ENCODE peak calls at places on chromosomes 4 and X, in six cellular contexts. O, Y, C, Q, J and K are unnamed samples.

GRCh38 chr4:40933272-40934053 is 183.7 kb downstream of the NSUN7 start:
- DNase-seq in O (no peak), Y (no peak), C (no peak), Q (no peak), J (no peak), K (no peak)

GRCh38 chrX:38985375-38985774 is 184.1 kb downstream of the MID1IP1 start:
- DNase-seq in O (peak), Y (no peak), C (no peak), Q (no peak), J (no peak), K (peak)

GRCh38 chr4:124890522-124890921 is 178.0 kb upstream of the ANKRD50 start:
- DNase-seq in O (peak), Y (no peak), C (peak), Q (no peak), J (no peak), K (peak)

GRCh38 chrX:19879742-19880378 is 7.5 kb downstream of the SH3KBP1 start:
- DNase-seq in O (no peak), Y (no peak), C (no peak), Q (no peak), J (no peak), K (no peak)

GRCh38 chr4:165324918-165325304 is 2.6 kb upstream of the MSMO1 start:
- DNase-seq in O (no peak), Y (no peak), C (no peak), Q (no peak), J (no peak), K (no peak)

GRCh38 chr4:8285976-8286718 is 16.6 kb downstream of the HTRA3 start:
- DNase-seq in O (no peak), Y (no peak), C (no peak), Q (no peak), J (no peak), K (no peak)

GRCh38 chr4:42420120-42420519 is 22.8 kb downstream of the SHISA3 start:
- DNase-seq in O (no peak), Y (no peak), C (no peak), Q (no peak), J (no peak), K (no peak)

GRCh38 chrX:133364201-133364600 is 51.1 kb downstream of the GPC4 start:
- DNase-seq in O (no peak), Y (no peak), C (no peak), Q (no peak), J (no peak), K (no peak)

GRCh38 chrX:23782455-23782854 is 518 bp upstream of the SAT1 start:
- DNase-seq in O (no peak), Y (no peak), C (no peak), Q (no peak), J (no peak), K (no peak)

GRCh38 chrX:92232182-92232581 is 453.0 kb downstream of the PCDH11X start:
- DNase-seq in O (no peak), Y (no peak), C (peak), Q (no peak), J (no peak), K (no peak)

GRCh38 chrX:86194758-86195157 is 46.5 kb downstream of the DACH2 start:
- DNase-seq in O (no peak), Y (no peak), C (no peak), Q (no peak), J (no peak), K (no peak)

GRCh38 chr4:146334862-146335449 is 120.6 kb downstream of the REELD1 start:
- DNase-seq in O (no peak), Y (no peak), C (no peak), Q (no peak), J (no peak), K (no peak)

GRCh38 chr4:41505161-41505653 is 32.8 kb upstream of the LIMCH1 start:
- DNase-seq in O (peak), Y (no peak), C (peak), Q (no peak), J (no peak), K (peak)

GRCh38 chrX:130702867-130703707 is 199.9 kb downstream of the ENOX2 start:
- DNase-seq in O (peak), Y (no peak), C (no peak), Q (no peak), J (no peak), K (no peak)

GRCh38 chrX:150643271-150643670 is 49.9 kb upstream of the MTMR1 start:
- DNase-seq in O (peak), Y (no peak), C (no peak), Q (no peak), J (no peak), K (peak)

GRCh38 chr4:124423160-124423559 is 289.4 kb downstream of the ANKRD50 start:
- DNase-seq in O (no peak), Y (no peak), C (no peak), Q (peak), J (no peak), K (no peak)

GRCh38 chr4:665381-665750 is 8.7 kb downstream of the ATP5ME start:
- DNase-seq in O (no peak), Y (no peak), C (no peak), Q (no peak), J (no peak), K (no peak)

GRCh38 chr4:65502151-65502691 is 168.1 kb downstream of the EPHA5 start:
- DNase-seq in O (peak), Y (no peak), C (no peak), Q (no peak), J (no peak), K (peak)

GRCh38 chrX:20530319-20530979 is 263.7 kb upstream of the RPS6KA3 start:
- DNase-seq in O (peak), Y (peak), C (peak), Q (peak), J (no peak), K (peak)

GRCh38 chrX:2385224-2385623 is 115.6 kb downstream of the DHRSX start:
- DNase-seq in O (peak), Y (no peak), C (peak), Q (no peak), J (no peak), K (peak)

GRCh38 chr4:81164623-81165416 is 50.2 kb downstream of the PRKG2 start:
- DNase-seq in O (peak), Y (no peak), C (peak), Q (no peak), J (peak), K (peak)

GRCh38 chr4:4871267-4872147 is 12.0 kb downstream of the MSX1 start:
- DNase-seq in O (no peak), Y (no peak), C (peak), Q (no peak), J (no peak), K (no peak)

GRCh38 chrX:112874140-112874539 is 33.5 kb upstream of the AMOT start:
- DNase-seq in O (no peak), Y (no peak), C (no peak), Q (no peak), J (no peak), K (peak)

GRCh38 chrX:16807976-16808542 is 21.8 kb downstream of the TXLNG start:
- DNase-seq in O (peak), Y (no peak), C (peak), Q (no peak), J (no peak), K (peak)

GRCh38 chr4:105050896-105051295 is 95.8 kb upstream of the TET2 start:
- DNase-seq in O (peak), Y (no peak), C (no peak), Q (no peak), J (no peak), K (peak)

GRCh38 chr4:76562161-76562560 is 127.1 kb downstream of the SHROOM3 start:
- DNase-seq in O (peak), Y (no peak), C (peak), Q (no peak), J (no peak), K (peak)

GRCh38 chrX:117743469-117744251 is 372.9 kb downstream of the KLHL13 start:
- DNase-seq in O (no peak), Y (no peak), C (peak), Q (no peak), J (no peak), K (no peak)

GRCh38 chrX:100447563-100448397 is 37.7 kb upstream of the PCDH19 start:
- DNase-seq in O (no peak), Y (no peak), C (peak), Q (peak), J (peak), K (peak)

GRCh38 chr4:85478576-85478975 is 3.6 kb downstream of the ARHGAP24 start:
- DNase-seq in O (peak), Y (no peak), C (peak), Q (no peak), J (no peak), K (peak)

GRCh38 chr4:157075811-157076577 is at the start of gene GLRB:
- DNase-seq in O (peak), Y (no peak), C (peak), Q (peak), J (no peak), K (peak)

GRCh38 chr4:84995386-84995785 is 28.9 kb upstream of the WDFY3 start:
- DNase-seq in O (peak), Y (no peak), C (no peak), Q (no peak), J (no peak), K (no peak)

GRCh38 chr4:66930216-66930615 is 615.1 kb downstream of the CENPC start:
- DNase-seq in O (no peak), Y (no peak), C (no peak), Q (no peak), J (no peak), K (no peak)

GRCh38 chr4:4402966-4403365 is 16.1 kb downstream of the NSG1 start:
- DNase-seq in O (no peak), Y (no peak), C (no peak), Q (no peak), J (no peak), K (no peak)

GRCh38 chr4:33160126-33160525 is 2440.0 kb downstream of the PCDH7 start:
- DNase-seq in O (peak), Y (no peak), C (no peak), Q (peak), J (no peak), K (no peak)